ENCODE peak calls at places on chromosomes 11 and 22, in six cellular contexts. W is GM10248; P is choroid plexus epithelial cell; Z is CD4-positive, alpha-beta T cell; E is cardiac fibroblast; F is HFFc6. O is an unnamed sample.

GRCh38 chr11:67656278-67656922 is 5.9 kb upstream of the ACY3 start:
- DNase-seq in P (peak; percentile 10), W (no peak), E (peak; percentile 7), Z (no peak), F (no peak), O (no peak)

GRCh38 chr22:31753005-31753633 is 700 bp upstream of the DEPDC5 start:
- DNase-seq in F (peak; percentile 9), Z (no peak), W (peak; percentile 30), P (peak; percentile 15), E (peak; percentile 46), O (peak; percentile 48)

GRCh38 chr22:46075764-46076531 is 74.4 kb upstream of the PPARA start:
- DNase-seq in Z (no peak), P (no peak), W (no peak), F (no peak), E (no peak), O (no peak)

GRCh38 chr11:123544631-123545375 is 109.6 kb downstream of the SCN3B start:
- DNase-seq in Z (no peak), W (no peak), P (no peak), E (no peak), F (no peak), O (no peak)

GRCh38 chr11:11764428-11764803 is 77.4 kb upstream of the USP47 start:
- DNase-seq in P (no peak), W (no peak), Z (no peak), F (no peak), E (no peak), O (no peak)

GRCh38 chr11:15073361-15074205 is at the start of gene CALCB:
- DNase-seq in W (no peak), Z (no peak), E (peak; percentile 16), F (no peak), P (no peak), O (no peak)

GRCh38 chr22:46346680-46347405 is 11.3 kb downstream of the TRMU start:
- DNase-seq in Z (no peak), P (no peak), W (no peak), E (no peak), F (no peak), O (no peak)

GRCh38 chr11:34271727-34272126 is 86.1 kb downstream of the ABTB2 start:
- DNase-seq in P (no peak), E (no peak), Z (no peak), W (no peak), F (no peak), O (no peak)

GRCh38 chr22:27124336-27125023 is 467.1 kb downstream of the MIAT start:
- DNase-seq in Z (no peak), E (no peak), W (no peak), P (no peak), F (no peak), O (no peak)

GRCh38 chr22:37043828-37044538 is 7.6 kb upstream of the KCTD17 start:
- DNase-seq in P (peak; percentile 41), E (peak; percentile 61), W (peak; percentile 91), F (peak; percentile 14), Z (peak; percentile 25), O (peak; percentile 39)

GRCh38 chr22:42717197-42717967 is 3.3 kb downstream of the A4GALT start:
- DNase-seq in E (peak; percentile 29), Z (no peak), F (no peak), W (no peak), P (no peak), O (no peak)

GRCh38 chr22:42721045-42721434 is 370 bp upstream of the A4GALT start:
- DNase-seq in W (no peak), E (peak; percentile 20), P (no peak), F (no peak), Z (no peak), O (no peak)

GRCh38 chr22:42719656-42720262 is 911 bp downstream of the A4GALT start:
- DNase-seq in F (no peak), E (peak; percentile 23), W (peak; percentile 37), P (no peak), Z (no peak), O (no peak)

GRCh38 chr22:42720263-42721044 is at the start of gene A4GALT:
- DNase-seq in E (peak; percentile 26), P (no peak), Z (no peak), F (no peak), W (peak; percentile 80), O (no peak)

GRCh38 chr22:42719133-42719532 is 1.5 kb downstream of the A4GALT start:
- DNase-seq in Z (no peak), W (peak; percentile 16), F (peak; percentile 25), E (peak; percentile 31), P (no peak), O (no peak)
- TF ChIP-seq CTCF in Z (no peak), W (no peak), F (no peak), E (peak; percentile 4), P (no peak), O (peak; percentile 27)

DNA sequence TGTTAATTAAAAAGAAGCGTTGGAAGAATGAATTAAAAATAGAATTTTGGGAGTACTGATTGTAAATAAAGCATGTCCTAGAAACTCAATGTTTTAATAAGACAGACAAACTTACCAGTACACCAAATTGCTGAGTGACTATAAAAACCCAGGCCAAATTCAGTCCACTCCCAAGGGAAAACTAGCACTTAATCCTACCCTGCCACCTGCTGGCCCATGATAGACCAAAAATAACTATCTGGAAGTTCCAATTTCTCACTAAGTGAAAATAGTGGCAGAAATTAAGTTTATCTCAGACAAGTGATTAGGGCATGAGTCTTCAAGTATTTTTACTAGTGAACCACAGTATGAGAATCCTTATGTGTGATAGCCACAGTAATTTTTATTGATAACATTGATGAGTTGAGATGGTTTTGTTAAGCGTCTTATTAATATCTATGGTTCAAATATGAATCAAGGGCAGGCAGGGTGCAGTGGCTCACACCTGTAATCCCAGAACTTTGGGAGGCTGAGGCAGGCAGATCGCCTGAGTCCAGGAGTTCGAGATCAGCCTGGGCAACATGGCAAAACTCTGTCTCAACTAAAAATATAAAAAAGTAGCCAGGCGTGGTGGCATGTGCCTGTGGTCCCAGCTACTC is 9.8 kb upstream of the DDX10 start:
- DNase-seq in P (peak; percentile 79), W (peak; percentile 26), Z (peak; percentile 4), E (peak; percentile 63), F (peak; percentile 47), O (peak; percentile 25)
- TF ChIP-seq CTCF in P (peak; percentile 82), W (peak; percentile 66), Z (peak; percentile 46), E (peak; percentile 51), F (peak; percentile 90), O (peak; percentile 76)

DNA sequence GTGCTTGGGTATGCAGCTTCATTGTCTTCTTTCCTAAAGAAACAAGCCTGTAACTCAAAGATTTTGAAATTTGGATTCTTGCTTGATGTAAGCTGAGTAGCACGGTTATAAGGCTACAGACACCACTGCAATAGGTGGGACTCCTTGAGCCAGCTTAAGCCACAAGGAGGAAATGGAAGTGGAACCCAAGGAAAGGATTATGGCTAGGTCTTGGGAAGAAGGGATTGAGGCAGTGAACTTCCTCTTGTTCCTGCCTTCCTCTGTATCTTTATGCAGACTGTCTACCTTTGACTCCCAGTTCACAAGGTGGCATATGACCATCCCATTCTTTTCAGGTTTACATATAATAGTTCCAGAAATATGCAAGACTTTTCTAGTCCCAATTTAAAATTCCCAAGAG is 72.3 kb downstream of the BDNF start:
- DNase-seq in W (no peak), P (no peak), F (no peak), E (no peak), Z (no peak), O (no peak)
- TF ChIP-seq CTCF in W (no peak), P (no peak), F (no peak), E (no peak), Z (no peak), O (no peak)

DNA sequence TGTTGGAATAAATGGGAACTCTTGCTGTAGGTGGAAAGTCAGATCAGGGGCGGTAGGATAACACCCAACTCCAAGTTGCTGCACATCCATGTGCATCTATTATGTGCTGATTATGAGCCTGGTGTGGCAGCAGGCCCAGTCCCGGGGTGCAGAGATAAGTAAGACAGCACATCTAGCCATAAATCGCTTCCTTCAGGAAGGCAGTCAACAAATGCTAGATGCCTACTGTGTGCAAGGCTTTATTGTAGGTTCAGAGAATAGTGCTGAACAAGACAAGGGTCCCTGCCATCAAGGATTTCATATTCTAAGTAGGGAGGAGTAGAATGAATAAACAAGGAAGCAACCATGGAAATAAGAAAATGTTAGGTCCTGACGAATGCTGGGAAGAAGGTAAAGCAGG is 110.2 kb downstream of the PKNOX2 start:
- DNase-seq in F (no peak), E (no peak), W (no peak), Z (no peak), P (no peak), O (no peak)
- TF ChIP-seq CTCF in F (no peak), E (no peak), W (no peak), Z (no peak), P (no peak), O (no peak)